ENCODE peak calls at places on chromosomes 7 and 10, in four cellular contexts. O, S, U and Z are unnamed samples.

GRCh38 chr7:118306771-118307170 is 82.3 kb downstream of the ANKRD7 start:
- DNase-seq in O (no peak), U (no peak), S (no peak), Z (no peak)

GRCh38 chr10:79238606-79239005 is 108.7 kb upstream of the PPIF start:
- DNase-seq in O (no peak), U (no peak), S (no peak), Z (no peak)

GRCh38 chr7:1912472-1913289 is 242.6 kb downstream of the ELFN1 start:
- DNase-seq in S (no peak), U (no peak), O (no peak), Z (no peak)

GRCh38 chr7:36129048-36129534 is 24.0 kb upstream of the EEPD1 start:
- DNase-seq in O (no peak), S (no peak), U (no peak), Z (no peak)

GRCh38 chr7:131225619-131226101 is 102.0 kb upstream of the MKLN1 start:
- DNase-seq in O (no peak), U (no peak), S (no peak), Z (no peak)

GRCh38 chr7:76047305-76047810 is 442 bp downstream of the STYXL1 start:
- DNase-seq in U (no peak), S (no peak), O (no peak), Z (no peak)

GRCh38 chr10:103626178-103626577 is 132.7 kb downstream of the NEURL1 start:
- DNase-seq in O (no peak), U (no peak), S (no peak), Z (no peak)

GRCh38 chr10:62025901-62026879 is 124.7 kb downstream of the ARID5B start:
- DNase-seq in S (no peak), O (no peak), U (no peak), Z (no peak)

GRCh38 chr10:78328592-78329404 is 295.1 kb downstream of the RPS24 start:
- DNase-seq in S (no peak), O (no peak), U (no peak), Z (no peak)

DNA sequence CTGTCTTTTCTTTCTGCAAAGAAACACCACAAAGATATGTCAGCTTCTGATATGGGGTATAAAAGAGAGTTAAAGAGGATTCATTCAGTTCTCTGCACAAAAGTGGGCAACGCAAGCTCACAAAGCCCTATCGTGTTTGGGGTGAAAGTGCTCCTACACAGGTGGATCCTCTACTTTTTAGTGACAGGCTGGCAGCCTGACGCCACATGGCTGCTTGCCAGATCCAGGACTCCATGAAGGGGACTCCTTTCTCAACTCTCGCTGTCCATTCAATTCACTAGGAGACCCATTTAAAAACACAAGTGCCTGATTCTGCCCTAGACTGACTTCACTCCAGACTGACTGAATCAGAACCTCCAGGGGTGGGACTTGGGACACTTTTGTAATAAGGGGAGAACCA is 8.0 kb downstream of the PARP12 start:
- DNase-seq in S (no peak), O (no peak), U (no peak), Z (no peak)
- TF ChIP-seq CTCF in S (no peak), O (no peak), U (no peak), Z (no peak)

DNA sequence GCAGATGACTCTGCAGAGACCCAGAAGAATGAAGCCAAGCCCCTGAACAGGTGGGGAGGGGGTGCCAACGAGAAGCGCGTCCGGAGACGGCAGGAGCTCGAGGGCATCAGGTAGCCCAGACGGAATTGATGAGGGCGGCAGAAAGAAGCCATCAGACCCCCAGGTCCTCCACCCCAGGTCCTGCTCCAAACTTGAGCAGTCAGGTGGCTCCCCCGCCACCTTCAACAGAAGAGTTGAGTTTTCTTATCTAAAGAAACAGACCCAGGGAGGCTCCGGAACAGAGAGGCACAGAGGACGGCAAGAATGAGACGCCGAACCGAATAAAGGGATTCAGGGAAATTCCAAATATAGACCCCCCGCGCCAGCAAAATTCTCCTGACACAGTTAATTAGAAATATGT is 22.2 kb downstream of the RGS10 start:
- DNase-seq in O (no peak), S (no peak), U (no peak), Z (no peak)
- TF ChIP-seq CTCF in O (no peak), S (no peak), U (no peak), Z (no peak)

GRCh38 chr10:81838950-81839349 is 36.0 kb upstream of the NRG3 start:
- DNase-seq in O (no peak), U (peak), S (no peak), Z (peak)
- TF ChIP-seq CTCF in O (no peak), U (no peak), S (no peak), Z (no peak)

GRCh38 chr7:73611017-73611555 is 13.2 kb downstream of the MLXIPL start:
- DNase-seq in O (no peak), U (no peak), S (no peak), Z (no peak)

GRCh38 chr7:73602721-73603651 is 21.3 kb downstream of the MLXIPL start:
- DNase-seq in U (peak), O (no peak), S (no peak), Z (no peak)

GRCh38 chr7:73610105-73610504 is 14.2 kb downstream of the MLXIPL start:
- DNase-seq in S (no peak), U (no peak), O (no peak), Z (no peak)

GRCh38 chr7:73605601-73606220 is 18.6 kb downstream of the MLXIPL start:
- DNase-seq in O (no peak), U (no peak), S (no peak), Z (no peak)

GRCh38 chr7:73606801-73607691 is 17.3 kb downstream of the MLXIPL start:
- DNase-seq in S (peak), O (no peak), U (peak), Z (peak)
- TF ChIP-seq CTCF in S (peak), O (peak), U (peak), Z (peak)

DNA sequence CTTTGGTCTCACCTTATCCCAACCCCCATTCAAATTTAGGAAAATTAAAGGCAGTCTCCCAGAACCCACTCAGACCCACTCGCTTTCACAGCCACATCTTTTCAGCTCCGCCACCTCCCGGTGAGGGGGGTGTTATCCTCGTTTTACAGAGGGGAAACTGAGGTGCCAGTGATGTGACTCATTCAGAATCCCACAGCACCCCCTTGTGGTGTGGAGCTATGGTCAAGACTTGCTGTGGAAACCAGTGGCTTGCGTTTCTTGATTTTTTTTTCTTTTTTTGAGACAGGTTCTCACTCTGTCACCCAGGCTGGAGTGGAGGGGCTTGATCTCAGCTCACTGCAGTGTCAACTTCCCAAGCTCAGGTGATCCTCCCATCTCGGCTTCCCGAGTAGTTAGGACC is 27.6 kb downstream of the SLC35G1 start:
- DNase-seq in O (no peak), U (peak), S (peak), Z (peak)
- TF ChIP-seq CTCF in O (peak), U (no peak), S (peak), Z (peak)

DNA sequence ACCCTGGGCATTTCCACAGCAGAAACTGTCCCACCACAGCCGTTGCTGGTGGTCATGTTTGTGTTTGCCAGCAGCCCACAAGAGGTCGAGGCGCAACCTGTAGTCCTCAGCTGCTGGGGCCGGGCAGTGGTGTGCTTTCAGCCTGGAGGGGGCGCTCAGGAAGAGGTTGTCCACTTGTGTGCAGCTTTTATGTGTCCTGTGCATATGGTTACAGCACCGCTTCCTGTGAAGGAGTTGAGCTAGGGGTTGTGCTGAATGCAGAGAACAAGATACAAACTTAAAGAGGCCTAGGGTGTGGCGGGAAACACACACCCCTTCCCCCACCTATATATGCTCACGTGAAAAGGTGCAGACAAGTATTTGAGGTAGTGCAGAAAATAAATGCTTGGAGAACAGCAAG is 29.5 kb upstream of the PFKFB3 start:
- DNase-seq in U (peak), S (peak), O (no peak), Z (peak)
- TF ChIP-seq CTCF in U (no peak), S (peak), O (peak), Z (no peak)

GRCh38 chr7:132998763-132999162 is 83.1 kb downstream of the CHCHD3 start:
- DNase-seq in O (no peak), U (no peak), S (no peak), Z (no peak)
- TF ChIP-seq CTCF in O (no peak), U (no peak), S (no peak), Z (no peak)